ENCODE peak calls at places on chromosomes 11 and 22, in five cellular contexts. R, G, E, Q and T are unnamed samples.

GRCh38 chr22:41873391-41873790 is 40.5 kb downstream of the SREBF2 start:
- DNase-seq in G (no peak), E (no peak), Q (no peak), R (no peak), T (no peak)

GRCh38 chr22:24106385-24107381 is 74.6 kb upstream of the SUSD2 start:
- DNase-seq in G (no peak), E (no peak), R (no peak), Q (no peak), T (no peak)

GRCh38 chr22:46454910-46455269 is 82.5 kb downstream of the CELSR1 start:
- DNase-seq in Q (no peak), E (peak; percentile 53), G (peak; percentile 74), R (no peak), T (no peak)

GRCh38 chr11:32830796-32831195 is 1.1 kb downstream of the PRRG4 start:
- DNase-seq in G (no peak), R (no peak), Q (no peak), E (no peak), T (peak; percentile 18)

GRCh38 chr22:26672060-26672471 is 14.7 kb downstream of the MIAT start:
- DNase-seq in G (no peak), E (no peak), Q (no peak), R (no peak), T (no peak)

GRCh38 chr11:73376803-73377629 is 817 bp downstream of the RELT start:
- DNase-seq in E (peak; percentile 54), R (peak; percentile 58), G (peak; percentile 86), Q (peak; percentile 50), T (no peak)

GRCh38 chr11:61472868-61473267 is 35.7 kb upstream of the LRRC10B start:
- DNase-seq in E (peak; percentile 38), R (no peak), Q (no peak), G (no peak), T (peak; percentile 30)

GRCh38 chr11:82980292-82980691 is 78.8 kb downstream of the DDIAS start:
- DNase-seq in R (no peak), E (peak; percentile 68), G (peak; percentile 71), Q (no peak), T (no peak)

GRCh38 chr11:111851636-111852035 is 19.7 kb downstream of the ALG9 start:
- DNase-seq in E (peak; percentile 33), Q (no peak), G (peak; percentile 11), R (no peak), T (no peak)

GRCh38 chr11:22634897-22635629 is 9.4 kb upstream of the FANCF start:
- DNase-seq in Q (no peak), R (no peak), E (peak; percentile 43), G (peak; percentile 4), T (no peak)